ENCODE peak calls at places on chromosomes 6 and 20, in ten cellular contexts. L is H1, F is psoas muscle, C is K562, Y is mesendoderm, S is tibial nerve, D is uterus, U is spleen, H is breast epithelium, T is right lobe of liver. A is an unnamed sample. For H3K4me1, the result is how much of the 10 kb centered on the place peaks cover.

GRCh38 chr6:141946502-141946901 is 186.2 kb upstream of the GJE1 start:
- DNase-seq in F (no peak), H (no peak), S (no peak), Y (no peak), U (no peak), L (no peak), T (no peak), C (no peak), D (no peak), A (no peak)

GRCh38 chr6:93164781-93165180 is 254.6 kb downstream of the EPHA7 start:
- DNase-seq in C (no peak), U (no peak), D (no peak), L (no peak), H (no peak), Y (no peak), S (no peak), T (no peak), F (no peak), A (no peak)

GRCh38 chr20:12229891-12230290 is 312.2 kb downstream of the BTBD3 start:
- DNase-seq in T (no peak), Y (no peak), U (no peak), F (no peak), H (no peak), L (no peak), D (no peak), S (no peak), C (no peak), A (no peak)

GRCh38 chr20:48180637-48181036 is 395.4 kb upstream of the SULF2 start:
- DNase-seq in D (no peak), F (no peak), T (no peak), L (no peak), H (no peak), U (no peak), S (no peak), C (no peak), Y (no peak), A (no peak)

GRCh38 chr6:3152689-3153088 is 4.7 kb downstream of the TUBB2A start:
- DNase-seq in Y (no peak), F (no peak), D (no peak), H (no peak), T (no peak), S (no peak), C (no peak), U (no peak), L (no peak), A (no peak)

GRCh38 chr20:33301192-33301930 is 18.3 kb downstream of the BPIFB1 start:
- DNase-seq in C (no peak), Y (peak), T (no peak), D (no peak), U (no peak), H (no peak), F (no peak), L (no peak), S (no peak), A (no peak)

GRCh38 chr20:325889-326644 is 715 bp downstream of the SOX12 start:
- DNase-seq in F (peak), L (peak), U (peak), C (peak), H (peak), T (peak), Y (peak), D (peak), S (no peak), A (peak)

GRCh38 chr20:7792131-7792869 is 148.0 kb downstream of the HAO1 start:
- DNase-seq in C (no peak), T (no peak), U (no peak), D (no peak), Y (no peak), F (no peak), L (no peak), H (no peak), S (no peak), A (no peak)

GRCh38 chr6:112100561-112100960 is 13.2 kb downstream of the FAM229B start:
- DNase-seq in F (no peak), D (no peak), U (no peak), C (no peak), T (no peak), L (no peak), H (no peak), S (no peak), Y (no peak), A (no peak)

GRCh38 chr6:169898788-169899480 is 147.5 kb downstream of the ERMARD start:
- DNase-seq in C (peak), D (no peak), Y (peak), H (no peak), F (no peak), U (no peak), L (no peak), T (peak), S (no peak), A (no peak)

GRCh38 chr6:33933101-33933500 is 129.3 kb upstream of the MLN start:
- DNase-seq in U (no peak), F (no peak), H (no peak), S (no peak), Y (no peak), T (no peak), L (no peak), C (no peak), D (no peak), A (no peak)

GRCh38 chr6:135576055-135576454 is 78.5 kb upstream of the AHI1 start:
- DNase-seq in U (no peak), F (no peak), C (no peak), S (no peak), Y (no peak), D (no peak), L (no peak), H (no peak), T (no peak), A (no peak)

DNA sequence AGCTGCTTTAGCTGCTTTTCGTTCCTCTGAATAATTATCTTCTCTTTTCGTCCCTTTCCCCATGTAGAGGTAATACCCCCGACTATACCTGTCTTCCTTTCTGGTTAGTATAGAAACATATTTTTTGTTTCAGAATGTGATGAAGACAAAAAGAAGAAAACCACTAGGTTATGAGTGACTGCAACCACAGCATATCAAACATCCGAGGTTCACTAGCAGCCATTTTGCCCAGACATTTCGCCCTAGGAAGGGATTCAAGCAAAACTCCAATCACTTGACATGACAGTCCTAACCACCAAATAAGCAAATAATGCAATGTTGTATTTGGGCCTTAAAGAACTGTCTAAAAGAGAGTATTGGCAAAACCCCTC is 9.4 kb downstream of the SNX5 start:
- DNase-seq in C (no peak), U (no peak), L (no peak), H (no peak), F (no peak), T (no peak), Y (no peak), S (no peak), D (no peak), A (no peak)
- H3K4me3 ChIP-seq in C (no peak), U (no peak), L (no peak), H (no peak), F (no peak), T (no peak), Y (no peak), S (no peak), D (no peak), A (no peak)

GRCh38 chr6:43680583-43681120 is 6.9 kb downstream of the MRPS18A start:
- DNase-seq in T (no peak), F (no peak), L (no peak), D (no peak), S (no peak), H (no peak), Y (no peak), C (no peak), U (no peak), A (no peak)
- H3K4me1 ChIP-seq in T (under half), F (half or more), L (under half), D (under half), S (under half), H (under half), Y (under half), C (under half), U (under half), A (under half)

DNA sequence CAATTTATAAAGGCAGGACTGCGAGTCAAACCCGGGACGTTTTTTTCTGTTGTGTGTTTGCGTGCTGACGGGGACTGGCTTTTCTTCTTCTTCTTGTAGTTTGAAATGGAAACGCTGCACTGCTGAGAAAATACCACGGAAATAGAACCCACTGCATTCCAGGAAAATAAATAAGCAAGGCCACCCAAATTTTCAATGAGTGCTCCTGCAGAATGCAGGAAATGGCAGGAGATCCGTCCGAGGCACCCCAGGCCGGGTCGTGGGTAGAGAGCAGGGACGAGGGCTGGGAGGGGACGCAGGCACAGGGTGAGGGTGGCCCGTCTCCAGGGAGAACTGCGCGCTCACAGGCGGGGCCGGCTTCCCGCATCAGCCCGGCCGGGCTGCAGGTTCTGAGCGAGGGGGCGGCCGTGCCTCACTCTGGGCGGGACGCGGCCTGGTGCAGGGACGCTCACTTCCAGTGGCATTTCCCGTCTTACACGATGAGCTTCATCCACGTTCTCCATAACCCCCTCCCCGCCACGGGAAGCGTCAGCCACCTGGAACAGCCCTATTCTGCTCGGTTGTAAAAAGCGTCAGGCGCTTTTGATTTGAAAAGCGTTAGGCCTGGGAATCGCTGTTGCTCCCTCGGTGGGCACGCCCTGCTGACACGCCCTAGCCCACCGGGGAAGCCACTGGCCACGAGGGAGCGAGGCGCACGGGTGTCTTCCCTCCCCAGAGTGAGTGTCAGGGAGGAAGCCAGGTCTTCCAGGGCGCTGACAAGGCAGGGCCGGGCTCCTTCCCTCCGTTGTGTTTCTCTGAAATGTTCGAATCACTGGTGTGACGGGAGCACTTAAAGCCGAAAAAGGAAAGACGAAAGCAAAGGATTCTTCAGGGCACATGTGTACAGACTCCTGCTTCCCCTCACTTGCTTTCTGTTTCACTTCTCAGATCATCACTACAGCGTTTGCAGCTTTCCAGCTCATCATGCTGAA is 17.9 kb upstream of the EXOC2 start:
- DNase-seq in U (peak), D (peak), S (no peak), H (peak), L (peak), Y (peak), F (peak), T (peak), C (no peak), A (peak)
- H3K4me3 ChIP-seq in U (peak), D (peak), S (peak), H (peak), L (peak), Y (peak), F (peak), T (peak), C (no peak), A (peak)

DNA sequence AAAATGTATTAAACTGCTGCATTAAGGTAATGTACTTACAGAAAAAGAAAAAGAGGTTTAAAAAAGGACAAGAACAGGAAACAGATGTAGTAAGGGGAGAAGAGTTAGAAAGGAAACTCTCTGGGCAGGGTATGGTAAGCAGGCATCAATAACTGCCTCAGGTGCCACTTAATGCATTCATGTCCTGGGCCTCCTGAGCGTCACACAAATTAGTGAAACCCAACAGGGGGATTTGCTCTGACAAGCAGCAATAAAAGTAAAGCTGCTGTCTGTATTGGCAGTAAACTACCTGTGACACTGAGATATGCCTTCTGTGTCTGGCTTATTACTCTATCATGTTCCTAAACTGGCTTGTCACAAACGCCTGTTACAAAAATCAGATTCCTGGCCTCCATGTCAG is 1.5 kb upstream of the EFHC1 start:
- DNase-seq in Y (no peak), U (no peak), D (no peak), T (no peak), L (no peak), C (no peak), S (no peak), F (no peak), H (no peak), A (no peak)
- H3K4me1 ChIP-seq in Y (under half), U (under half), D (under half), T (under half), L (under half), C (under half), S (under half), F (under half), H (under half), A (under half)

GRCh38 chr6:150143521-150144293 is 863 bp downstream of the PPP1R14C start:
- DNase-seq in C (no peak), Y (no peak), H (no peak), U (no peak), F (peak), D (no peak), S (no peak), L (peak), T (no peak), A (peak)
- H3K4me3 ChIP-seq in C (peak), Y (no peak), H (peak), U (peak), F (peak), D (peak), S (peak), L (peak), T (no peak), A (peak)

GRCh38 chr20:43032459-43032858 is 157.2 kb downstream of the PTPRT start:
- DNase-seq in H (no peak), L (no peak), C (no peak), F (no peak), D (no peak), S (no peak), U (no peak), Y (peak), T (no peak), A (no peak)
- H3K4me1 ChIP-seq in H (under half), L (under half), C (under half), F (under half), D (under half), S (under half), U (under half), Y (under half), T (under half), A (under half)

GRCh38 chr20:17955302-17955701 is 13.3 kb downstream of the SNX5 start:
- DNase-seq in S (no peak), H (no peak), U (no peak), T (no peak), D (no peak), Y (no peak), F (no peak), L (no peak), C (no peak), A (no peak)
- H3K4me3 ChIP-seq in S (no peak), H (no peak), U (no peak), T (no peak), D (no peak), Y (no peak), F (no peak), L (no peak), C (no peak), A (no peak)

GRCh38 chr20:49281913-49282467 is 4.1 kb upstream of the ZNFX1 start:
- DNase-seq in U (no peak), D (no peak), H (no peak), C (no peak), T (no peak), Y (peak), S (no peak), F (no peak), L (no peak), A (no peak)

GRCh38 chr20:49281059-49281912 is 3.4 kb upstream of the ZNFX1 start:
- DNase-seq in H (peak), L (no peak), T (no peak), U (no peak), Y (peak), C (peak), F (no peak), S (no peak), D (no peak), A (peak)

GRCh38 chr20:49279677-49280462 is 2.0 kb upstream of the ZNFX1 start:
- DNase-seq in T (no peak), S (no peak), L (no peak), Y (peak), F (no peak), D (no peak), H (no peak), C (peak), U (no peak), A (no peak)

GRCh38 chr20:49278817-49279676 is 1.2 kb upstream of the ZNFX1 start:
- DNase-seq in C (peak), Y (peak), S (no peak), T (peak), L (no peak), F (no peak), U (peak), D (peak), H (no peak), A (peak)

GRCh38 chr20:49280463-49281058 is 2.7 kb upstream of the ZNFX1 start:
- DNase-seq in T (no peak), F (no peak), D (no peak), S (no peak), U (no peak), L (no peak), H (no peak), Y (peak), C (no peak), A (no peak)
- H3K4me1 ChIP-seq in T (under half), F (half or more), D (under half), S (under half), U (half or more), L (under half), H (under half), Y (under half), C (under half), A (under half)